ENCODE peak calls at places on chromosomes 3 and 15, in nine cellular contexts. T, I, Q, N, B, E, A, P and H are unnamed samples. For H3K4me1, the result is how much of the 10 kb centered on the place peaks cover.

GRCh38 chr3:117248149-117248548 is 538.6 kb downstream of the TUSC7 start:
- DNase-seq in E (no peak), I (no peak), T (no peak), Q (no peak), A (no peak), P (no peak), B (no peak), N (no peak), H (no peak)

GRCh38 chr3:60216462-60216861 is 1034.8 kb downstream of the FHIT start:
- DNase-seq in Q (no peak), N (no peak), A (no peak), B (no peak), P (no peak), T (no peak), I (no peak), E (no peak), H (no peak)

GRCh38 chr15:66935121-66935520 is 130.3 kb upstream of the SMAD3 start:
- DNase-seq in A (no peak), I (no peak), B (no peak), T (peak), Q (no peak), N (no peak), P (no peak), E (peak), H (no peak)

GRCh38 chr3:19295208-19295607 is 146.9 kb downstream of the KCNH8 start:
- DNase-seq in B (no peak), T (no peak), I (no peak), Q (no peak), P (no peak), E (no peak), A (no peak), N (no peak), H (no peak)

GRCh38 chr15:82081904-82082810 is 36.3 kb upstream of the MEX3B start:
- DNase-seq in P (no peak), Q (no peak), I (no peak), E (no peak), N (no peak), A (no peak), B (no peak), T (no peak), H (no peak)

GRCh38 chr3:128309026-128309425 is 155.7 kb downstream of the EEFSEC start:
- DNase-seq in B (no peak), P (peak), T (no peak), Q (no peak), N (no peak), A (no peak), E (no peak), I (no peak), H (no peak)

GRCh38 chr15:33766329-33766728 is 202.0 kb upstream of the CHRM5 start:
- DNase-seq in B (no peak), P (no peak), A (no peak), E (no peak), T (no peak), I (no peak), N (no peak), Q (no peak), H (no peak)

GRCh38 chr3:153209596-153209995 is 47.6 kb downstream of the RAP2B start:
- DNase-seq in B (no peak), A (peak), P (no peak), I (no peak), N (peak), T (no peak), E (no peak), Q (no peak), H (peak)

GRCh38 chr3:142929109-142929508 is 34.4 kb downstream of the PAQR9 start:
- DNase-seq in Q (peak), E (no peak), I (no peak), T (no peak), B (peak), N (no peak), P (no peak), A (peak), H (peak)

GRCh38 chr3:129651316-129652202 is 45.1 kb upstream of the PLXND1 start:
- DNase-seq in Q (no peak), B (no peak), N (no peak), I (no peak), E (no peak), T (no peak), P (no peak), A (peak), H (peak)

GRCh38 chr15:52183562-52184173 is 7.5 kb downstream of the GNB5 start:
- DNase-seq in N (no peak), Q (peak), E (no peak), A (no peak), B (peak), P (peak), T (no peak), I (no peak), H (no peak)

GRCh38 chr3:32467333-32468070 is 35.1 kb downstream of the CMTM6 start:
- DNase-seq in A (no peak), P (peak), N (peak), E (peak), I (peak), T (peak), Q (peak), B (peak), H (peak)

GRCh38 chr15:65953622-65954021 is 84.3 kb downstream of the RAB11A start:
- DNase-seq in N (peak), E (no peak), I (no peak), B (no peak), T (no peak), A (no peak), Q (no peak), P (no peak), H (no peak)

GRCh38 chr3:101154386-101154785 is 161.2 kb upstream of the ABI3BP start:
- DNase-seq in I (no peak), N (no peak), Q (no peak), B (no peak), P (no peak), T (no peak), E (no peak), A (no peak), H (no peak)

GRCh38 chr3:119295816-119296484 is 1.8 kb downstream of the ARHGAP31 start:
- DNase-seq in N (no peak), Q (no peak), I (no peak), T (no peak), P (no peak), A (no peak), E (no peak), B (no peak), H (no peak)

GRCh38 chr3:124158174-124158812 is 166.4 kb upstream of the ROPN1 start:
- DNase-seq in A (no peak), I (peak), Q (no peak), N (no peak), B (no peak), T (no peak), P (no peak), E (no peak), H (no peak)

GRCh38 chr3:24725514-24726255 is 231.0 kb upstream of the THRB start:
- DNase-seq in E (no peak), Q (no peak), A (no peak), P (peak), B (no peak), I (no peak), T (no peak), N (no peak), H (no peak)

GRCh38 chr3:131807822-131808221 is 227.0 kb downstream of the CPNE4 start:
- DNase-seq in P (no peak), A (no peak), N (no peak), Q (no peak), T (no peak), B (no peak), E (no peak), I (no peak), H (no peak)

GRCh38 chr3:11019116-11019515 is 26.6 kb downstream of the SLC6A1 start:
- DNase-seq in P (no peak), I (no peak), E (no peak), T (no peak), B (no peak), Q (no peak), N (no peak), A (no peak), H (no peak)

GRCh38 chr3:146469206-146470017 is at the start of gene PLSCR2:
- DNase-seq in I (peak), P (peak), E (peak), Q (peak), N (peak), A (no peak), B (peak), T (peak), H (peak)

GRCh38 chr15:55279746-55280351 is 9.8 kb downstream of the RAB27A start:
- DNase-seq in B (no peak), A (peak), N (no peak), I (no peak), T (no peak), E (no peak), Q (peak), P (no peak), H (no peak)

GRCh38 chr3:133413166-133414020 is 13.5 kb downstream of the BFSP2 start:
- DNase-seq in A (no peak), B (no peak), P (peak), I (no peak), N (no peak), E (no peak), Q (no peak), T (no peak), H (no peak)

GRCh38 chr3:4425707-4426106 is 41.4 kb downstream of the SUMF1 start:
- DNase-seq in E (no peak), A (no peak), Q (no peak), I (no peak), P (no peak), B (no peak), T (no peak), N (no peak), H (no peak)

GRCh38 chr3:150412599-150413069 is 4.5 kb downstream of the TSC22D2 start:
- DNase-seq in P (peak), E (no peak), N (no peak), T (no peak), Q (no peak), A (no peak), B (no peak), I (no peak), H (no peak)

GRCh38 chr15:60004019-60004845 is at the start of gene FOXB1:
- DNase-seq in T (no peak), B (no peak), P (peak), E (no peak), N (no peak), A (no peak), I (no peak), Q (no peak), H (no peak)

GRCh38 chr3:178518660-178519396 is 17.4 kb upstream of the KCNMB2 start:
- DNase-seq in T (no peak), I (no peak), E (no peak), N (no peak), Q (no peak), B (no peak), A (no peak), P (no peak), H (no peak)

GRCh38 chr3:194500198-194500597 is 13.4 kb upstream of the ATP13A3 start:
- DNase-seq in P (no peak), B (no peak), A (no peak), N (no peak), Q (no peak), T (no peak), E (no peak), I (no peak), H (no peak)

GRCh38 chr3:194494951-194495374 is 8.2 kb upstream of the ATP13A3 start:
- DNase-seq in B (peak), N (no peak), E (no peak), T (no peak), A (no peak), I (no peak), Q (peak), P (no peak), H (no peak)

GRCh38 chr3:194491996-194492395 is 5.2 kb upstream of the ATP13A3 start:
- DNase-seq in E (no peak), I (no peak), Q (no peak), A (no peak), P (no peak), T (no peak), N (no peak), B (no peak), H (no peak)

GRCh38 chr3:194497799-194498575 is 11.2 kb upstream of the ATP13A3 start:
- DNase-seq in N (no peak), T (no peak), A (no peak), B (no peak), Q (peak), P (no peak), I (no peak), E (no peak), H (peak)

GRCh38 chr3:194496217-194496881 is 9.5 kb upstream of the ATP13A3 start:
- DNase-seq in E (no peak), B (no peak), P (no peak), N (no peak), T (no peak), Q (no peak), A (no peak), I (no peak), H (no peak)
- H3K4me1 ChIP-seq in E (under half), B (under half), P (under half), N (under half), T (under half), Q (under half), A (under half), I (under half), H (under half)

DNA sequence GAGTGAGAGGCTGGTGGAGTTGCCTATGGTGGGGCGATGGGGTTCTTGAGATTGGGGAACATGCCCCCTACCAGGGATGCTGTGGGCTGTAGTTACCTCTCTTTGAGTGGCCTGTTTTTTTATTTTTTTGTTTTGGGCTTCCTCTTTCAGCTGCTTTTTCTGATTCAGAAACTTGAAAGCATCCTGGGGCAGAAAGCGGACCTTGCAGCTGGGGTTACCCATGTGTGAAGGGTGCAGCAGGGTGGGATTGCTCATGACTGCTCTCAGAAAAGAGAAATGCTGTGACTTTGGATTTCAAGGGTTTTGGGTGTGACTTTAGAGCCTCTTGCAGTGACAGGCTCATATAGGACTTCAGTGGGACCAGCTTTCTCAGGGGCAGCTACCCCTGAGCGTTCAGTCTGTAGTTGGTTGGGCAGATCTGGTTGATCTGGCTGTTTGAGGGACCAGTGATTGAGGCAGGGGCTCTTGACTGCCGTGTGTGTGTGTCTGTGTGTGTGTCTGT is 1.8 kb downstream of the LIMD1 start:
- DNase-seq in P (no peak), A (no peak), B (no peak), E (no peak), T (peak), Q (peak), N (peak), I (no peak), H (no peak)
- H3K4me3 ChIP-seq in P (peak), A (no peak), B (peak), E (peak), T (peak), Q (peak), N (peak), I (peak), H (peak)

DNA sequence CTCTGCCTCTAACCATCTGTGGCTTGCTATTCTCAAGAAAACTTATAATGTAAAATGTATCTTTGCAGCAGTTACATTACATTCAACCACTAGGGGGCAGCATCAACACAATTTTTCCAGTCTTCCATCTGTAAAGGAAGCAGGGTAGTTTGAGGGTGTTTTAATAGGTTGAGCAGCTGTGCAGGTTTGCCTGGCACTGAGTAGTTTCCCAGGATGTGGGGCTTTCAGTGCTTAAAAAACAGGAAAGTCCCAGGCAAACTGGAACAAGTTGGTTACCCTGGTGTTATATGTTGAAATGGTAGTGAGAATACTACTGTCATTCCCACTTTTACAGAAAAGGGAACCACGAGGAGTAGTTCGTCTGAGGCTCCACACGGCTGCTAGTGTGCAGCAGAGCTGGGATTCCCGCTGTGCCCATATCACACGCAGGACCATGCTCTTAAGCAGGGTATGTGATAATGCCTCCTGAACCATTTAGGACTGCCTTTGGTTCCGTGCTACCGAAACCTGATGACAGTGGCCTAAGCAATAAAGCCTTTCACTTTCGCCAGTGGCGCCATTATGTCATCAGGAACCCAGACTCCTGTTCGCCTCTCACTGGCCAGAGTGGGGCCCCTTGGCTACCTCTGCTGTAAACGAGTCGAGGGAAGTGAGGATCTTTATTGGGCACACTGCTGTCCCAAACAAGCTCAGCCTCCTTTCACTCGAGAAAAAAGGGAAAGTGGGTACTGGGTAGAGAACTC is 64.7 kb upstream of the ZBTB38 start:
- DNase-seq in I (no peak), N (no peak), A (peak), T (no peak), Q (peak), P (peak), B (peak), E (no peak), H (no peak)
- TF ChIP-seq CTCF in I (peak), N (peak), A (peak), T (peak), Q (peak), P (peak), B (peak), E (peak), H (peak)

DNA sequence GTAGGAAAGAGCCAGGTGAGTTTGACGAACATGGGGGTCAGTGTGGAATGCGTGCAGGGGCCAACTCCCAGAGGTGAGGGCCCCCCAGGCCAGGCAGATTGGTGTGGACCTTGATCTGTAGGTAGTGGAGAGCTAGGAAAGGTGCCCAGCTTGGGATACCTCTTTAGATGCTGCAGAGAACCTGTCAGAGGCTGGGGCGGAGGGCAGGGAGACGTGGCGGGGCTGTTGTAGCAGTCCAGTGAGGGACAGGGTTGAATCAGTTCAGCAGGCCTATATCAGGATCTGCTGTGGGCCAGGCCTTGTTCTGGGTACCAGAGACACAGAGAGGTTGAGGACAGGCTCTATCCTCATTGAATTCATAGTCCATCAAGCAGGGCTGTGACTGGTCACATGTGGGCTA is 8.6 kb downstream of the SNX33 start:
- DNase-seq in E (no peak), P (no peak), T (no peak), A (no peak), I (no peak), B (no peak), N (no peak), Q (no peak), H (no peak)
- H3K4me1 ChIP-seq in E (half or more), P (under half), T (under half), A (under half), I (half or more), B (half or more), N (under half), Q (under half), H (under half)

GRCh38 chr3:126259411-126260391 is 79.3 kb upstream of the ALDH1L1 start:
- DNase-seq in Q (peak), A (no peak), N (no peak), P (peak), E (no peak), I (peak), B (peak), T (peak), H (peak)

GRCh38 chr3:126257174-126257573 is 76.8 kb upstream of the ALDH1L1 start:
- DNase-seq in I (no peak), A (no peak), B (no peak), E (no peak), Q (no peak), T (no peak), P (no peak), N (no peak), H (no peak)

GRCh38 chr3:126257984-126258383 is 77.6 kb upstream of the ALDH1L1 start:
- DNase-seq in P (no peak), A (no peak), T (no peak), E (no peak), B (no peak), I (no peak), Q (no peak), N (no peak), H (no peak)

GRCh38 chr3:126261037-126261436 is 80.7 kb upstream of the ALDH1L1 start:
- DNase-seq in E (peak), Q (peak), N (no peak), A (no peak), B (peak), P (no peak), T (peak), I (peak), H (peak)

GRCh38 chr3:126258670-126259069 is 78.3 kb upstream of the ALDH1L1 start:
- DNase-seq in I (no peak), N (no peak), E (no peak), P (no peak), B (no peak), Q (no peak), A (no peak), T (no peak), H (peak)
- H3K4me3 ChIP-seq in I (no peak), N (no peak), E (no peak), P (no peak), B (no peak), Q (no peak), A (no peak), T (no peak), H (no peak)

DNA sequence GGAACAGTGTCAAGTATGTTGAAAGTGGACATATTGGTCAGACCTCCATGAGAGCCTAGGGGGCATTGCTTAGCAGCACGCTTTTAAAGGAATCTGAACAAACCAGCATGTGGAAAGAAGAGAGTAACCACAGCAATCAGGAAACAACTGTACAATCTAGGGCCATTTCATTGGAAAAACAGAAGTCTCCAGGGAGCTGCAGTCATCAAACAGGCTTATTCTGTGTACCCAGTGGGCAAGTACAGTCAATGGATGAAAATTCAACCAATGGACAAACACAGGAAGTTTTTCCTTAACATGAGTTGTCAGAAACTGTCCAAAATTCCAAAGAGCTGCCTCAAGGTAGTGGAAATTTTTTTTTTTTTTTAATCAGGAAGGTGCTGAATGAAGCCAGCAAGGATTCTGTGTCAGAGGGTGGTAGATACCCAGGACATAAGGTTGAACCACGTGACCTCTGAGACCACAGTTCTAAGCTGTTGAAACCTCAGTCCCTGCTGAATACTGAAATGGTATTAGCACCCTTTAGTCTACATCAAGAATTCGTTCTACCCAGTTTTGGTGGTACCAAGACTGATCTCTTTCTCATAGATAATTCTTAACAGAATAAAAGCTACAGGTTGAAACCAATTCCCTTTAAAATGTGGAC is 4.4 kb upstream of the DLG1 start:
- DNase-seq in N (no peak), Q (no peak), E (no peak), B (no peak), P (no peak), T (no peak), A (no peak), I (no peak), H (no peak)
- TF ChIP-seq CTCF in N (no peak), Q (no peak), E (no peak), B (no peak), P (no peak), T (no peak), A (no peak), I (no peak), H (no peak)